ENCODE peak calls at places on chromosomes 1 and 21, in eight cellular contexts. Y is body of pancreas; G is CD8-positive, alpha-beta T cell; U is IMR-90; V is heart right ventricle; M is astrocyte; B is fibroblast of lung; T is A549. H is an unnamed sample.

GRCh38 chr1:207423560-207424292 is 30.4 kb upstream of the CR2 start:
- DNase-seq in Y (no peak), U (no peak), B (no peak), T (no peak), G (no peak), M (no peak), V (no peak), H (no peak)

GRCh38 chr21:42003051-42003461 is 7.1 kb downstream of the ZBTB21 start:
- DNase-seq in B (peak; percentile 73), V (no peak), Y (no peak), G (no peak), M (peak; percentile 71), T (no peak), U (peak; percentile 76), H (no peak)

GRCh38 chr1:151837841-151838490 is 1.7 kb downstream of the C2CD4D start:
- DNase-seq in U (peak; percentile 10), G (no peak), V (no peak), Y (no peak), T (no peak), B (no peak), M (no peak), H (peak; percentile 57)

GRCh38 chr1:198678901-198679329 is 40.1 kb downstream of the PTPRC start:
- DNase-seq in Y (no peak), B (no peak), V (no peak), T (no peak), U (no peak), M (no peak), G (no peak), H (no peak)

GRCh38 chr1:168031627-168032026 is 94.8 kb upstream of the MPC2 start:
- DNase-seq in G (no peak), M (no peak), V (no peak), B (no peak), U (no peak), Y (no peak), T (no peak), H (no peak)

GRCh38 chr1:50427086-50427817 is 4.0 kb upstream of the DMRTA2 start:
- DNase-seq in U (no peak), M (no peak), T (no peak), B (no peak), V (no peak), Y (no peak), G (no peak), H (no peak)

GRCh38 chr1:87327362-87328120 is 1.1 kb upstream of the LMO4 start:
- DNase-seq in G (no peak), V (no peak), M (no peak), U (no peak), Y (no peak), T (no peak), B (no peak), H (no peak)

GRCh38 chr1:155979525-155980343 is 1.4 kb upstream of the ARHGEF2 start:
- DNase-seq in V (peak; percentile 79), G (no peak), Y (no peak), T (no peak), U (no peak), M (no peak), B (no peak), H (no peak)

GRCh38 chr1:15948091-15948591 is 27.8 kb downstream of the ZBTB17 start:
- DNase-seq in G (no peak), Y (peak; percentile 18), M (no peak), V (no peak), T (no peak), U (no peak), B (no peak), H (no peak)

GRCh38 chr1:68111804-68112436 is 61.5 kb upstream of the DIRAS3 start:
- DNase-seq in V (peak; percentile 66), T (peak; percentile 79), B (peak; percentile 93), U (peak; percentile 93), G (no peak), Y (peak; percentile 55), M (peak; percentile 89), H (peak; percentile 85)

GRCh38 chr1:103582493-103582892 is 11.1 kb downstream of the AMY2B start:
- DNase-seq in M (no peak), Y (no peak), B (no peak), V (no peak), U (no peak), G (no peak), T (no peak), H (no peak)

GRCh38 chr1:196075621-196076020 is 532.6 kb downstream of the KCNT2 start:
- DNase-seq in U (no peak), G (no peak), Y (no peak), B (no peak), V (no peak), T (no peak), M (no peak), H (no peak)

GRCh38 chr1:213669964-213670691 is 317.6 kb upstream of the PROX1 start:
- DNase-seq in B (no peak), U (no peak), M (no peak), V (no peak), T (no peak), Y (no peak), G (peak; percentile 6), H (no peak)

GRCh38 chr1:78101514-78101913 is 55.7 kb downstream of the GIPC2 start:
- DNase-seq in B (peak; percentile 99), U (peak; percentile 97), Y (peak; percentile 64), M (peak; percentile 99), G (no peak), T (peak; percentile 63), V (peak; percentile 80), H (no peak)

GRCh38 chr1:225835752-225836151 is 25.8 kb downstream of the EPHX1 start:
- DNase-seq in M (no peak), V (peak; percentile 63), B (peak; percentile 22), U (peak; percentile 17), G (no peak), Y (peak; percentile 81), T (no peak), H (peak; percentile 64)

GRCh38 chr1:56424744-56425493 is 154.4 kb downstream of the PLPP3 start:
- DNase-seq in T (peak; percentile 29), Y (peak; percentile 43), G (no peak), U (peak; percentile 71), B (peak; percentile 63), M (peak; percentile 47), V (peak; percentile 81), H (peak; percentile 92)

GRCh38 chr1:205353612-205354011 is 3.1 kb downstream of the KLHDC8A start:
- DNase-seq in B (no peak), T (no peak), U (no peak), V (no peak), M (no peak), Y (no peak), G (no peak), H (no peak)

GRCh38 chr1:25543425-25544242 is at the start of gene LDLRAP1:
- DNase-seq in T (peak; percentile 59), U (peak; percentile 62), B (peak; percentile 64), Y (peak; percentile 80), M (peak; percentile 32), G (peak; percentile 48), V (peak; percentile 69), H (peak; percentile 90)

GRCh38 chr1:188070848-188071247 is 1242.1 kb downstream of the PLA2G4A start:
- DNase-seq in U (no peak), V (no peak), T (peak; percentile 6), B (no peak), Y (no peak), G (no peak), M (no peak), H (no peak)

GRCh38 chr21:42515708-42516502 is 2.3 kb downstream of the SLC37A1 start:
- DNase-seq in G (no peak), B (no peak), V (no peak), Y (no peak), M (no peak), U (no peak), T (no peak), H (no peak)

DNA sequence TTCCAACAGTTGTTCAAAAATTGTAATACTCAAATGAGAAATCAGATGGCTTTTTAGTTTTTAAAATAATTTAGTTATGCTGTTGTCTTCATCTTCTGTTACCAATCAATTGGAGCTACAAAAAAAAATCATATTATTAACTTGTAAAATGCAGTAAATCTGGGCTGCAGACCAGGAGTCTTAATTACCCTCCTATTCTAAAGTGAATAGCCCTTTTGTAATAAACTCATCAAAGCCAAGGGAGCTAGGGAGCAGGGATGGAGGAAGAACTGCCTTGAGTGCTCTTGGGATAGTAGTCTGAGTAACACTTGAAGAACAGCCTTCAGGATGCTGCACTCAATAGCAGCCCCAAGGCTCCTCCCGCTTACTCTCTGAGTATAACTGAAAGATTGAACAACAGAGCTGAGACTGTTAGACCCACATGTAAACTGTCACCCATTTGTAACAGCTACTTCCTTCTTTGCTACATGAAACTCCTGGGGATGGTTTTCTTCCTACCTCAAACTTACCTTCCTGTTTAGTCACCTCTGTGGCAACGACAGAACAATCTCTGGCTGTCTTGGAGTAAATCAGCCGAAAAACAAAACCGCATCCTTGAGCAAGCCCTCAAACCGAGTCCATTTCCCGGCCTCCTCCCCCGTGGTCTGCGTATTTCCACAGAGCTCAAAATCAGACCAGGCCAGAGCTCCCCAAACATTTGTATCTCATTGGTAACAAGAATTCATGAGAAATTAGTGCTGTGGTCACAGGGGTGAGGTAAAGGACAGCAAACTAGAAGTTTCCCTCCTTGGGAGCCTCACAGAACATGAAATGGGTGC is 55.9 kb downstream of the CD58 start:
- DNase-seq in G (peak; percentile 40), B (peak; percentile 90), Y (no peak), V (no peak), U (no peak), T (no peak), M (peak; percentile 89), H (no peak)
- H3K27ac ChIP-seq in G (peak overlapping the region; percentile 50), B (no peak overlapping the region), Y (no peak overlapping the region), V (peak overlapping the region; percentile 92), U (no peak overlapping the region), T (no peak overlapping the region), M (peak overlapping the region; percentile 44), H (no peak overlapping the region)

DNA sequence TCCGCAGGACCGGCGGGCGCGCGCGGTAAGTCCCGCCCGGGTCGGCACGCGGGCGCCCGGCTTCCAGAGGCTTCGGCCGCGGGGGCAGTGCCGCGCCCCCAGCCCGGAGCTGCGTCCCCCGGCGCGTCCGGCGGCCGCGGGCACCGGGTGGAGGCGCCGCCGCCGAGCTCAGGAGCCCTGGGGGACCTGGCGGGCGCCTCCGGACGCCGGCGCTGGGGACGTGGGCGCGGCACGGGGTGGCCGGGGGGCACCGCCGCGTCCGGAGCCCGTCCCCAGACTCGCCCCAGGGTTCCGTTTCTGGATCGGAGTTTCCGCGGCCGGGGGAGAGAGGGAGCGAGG is 280 bp downstream of the NBL1 start:
- DNase-seq in B (no peak), G (no peak), Y (no peak), V (no peak), T (no peak), M (no peak), U (no peak), H (no peak)
- H3K4me3 ChIP-seq in B (peak overlapping the region; percentile 88), G (peak overlapping the region; percentile 78), Y (peak overlapping the region; percentile 9), V (peak overlapping the region; percentile 88), T (peak overlapping the region; percentile 85), M (peak overlapping the region; percentile 78), U (peak overlapping the region; percentile 72), H (peak overlapping the region; percentile 71)

GRCh38 chr1:22132517-22133235 is 10.2 kb downstream of the WNT4 start:
- DNase-seq in B (peak; percentile 74), M (peak; percentile 52), U (peak; percentile 71), T (no peak), Y (no peak), V (no peak), G (no peak), H (peak; percentile 78)
- H3K27ac ChIP-seq in B (no peak overlapping the region), M (no peak overlapping the region), U (no peak overlapping the region), T (peak overlapping the region; percentile 40), Y (no peak overlapping the region), V (no peak overlapping the region), G (no peak overlapping the region), H (peak overlapping the region; percentile 83)

DNA sequence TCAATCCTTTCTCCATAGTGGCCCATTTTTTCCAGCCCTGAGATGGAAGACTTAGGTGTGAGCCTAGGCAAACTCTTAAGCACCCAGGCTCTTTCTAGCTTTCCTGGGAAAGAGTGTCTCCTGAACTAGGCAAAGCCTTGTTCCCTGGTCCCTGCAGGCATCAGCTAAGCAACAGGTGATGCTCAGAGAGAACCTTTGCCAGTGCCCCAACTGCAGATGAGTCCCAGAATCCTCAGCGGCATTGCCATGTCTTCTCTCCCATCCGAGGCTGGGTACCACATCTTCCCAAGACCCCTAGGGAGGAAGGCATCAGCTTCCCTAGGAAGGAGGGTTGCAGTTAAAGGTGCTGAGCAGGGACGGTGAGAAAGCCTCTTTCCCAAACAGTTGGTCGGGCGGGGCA is 8.2 kb upstream of the VSIG8 start:
- DNase-seq in U (no peak), Y (no peak), G (no peak), B (no peak), M (no peak), T (no peak), V (no peak), H (no peak)
- H3K4me3 ChIP-seq in U (no peak overlapping the region), Y (no peak overlapping the region), G (no peak overlapping the region), B (no peak overlapping the region), M (no peak overlapping the region), T (no peak overlapping the region), V (no peak overlapping the region), H (no peak overlapping the region)